ENCODE peak calls at places on chromosomes 3 and 15, in seven cellular contexts. One of them, this sample, is unnamed.

GRCh38 chr15:77851696-77852095 is 219.0 kb upstream of the LINGO1 start:
- DNase-seq in mammary epithelial cell: no peak
- DNase-seq in Calu3: no peak
- DNase-seq in GM10248: no peak
- DNase-seq in heart left ventricle: no peak
- DNase-seq in BE2C: no peak
- DNase-seq in Peyer's patch: no peak
- DNase-seq in this sample: no peak

GRCh38 chr15:88106063-88106462 is 150.5 kb downstream of the NTRK3 start:
- DNase-seq in mammary epithelial cell: no peak
- DNase-seq in Calu3: no peak
- DNase-seq in GM10248: no peak
- DNase-seq in heart left ventricle: no peak
- DNase-seq in BE2C: no peak
- DNase-seq in Peyer's patch: no peak
- DNase-seq in this sample: no peak

GRCh38 chr3:135503429-135504083 is 462.0 kb upstream of the PPP2R3A start:
- DNase-seq in mammary epithelial cell: peak; percentile 40
- DNase-seq in Calu3: peak; percentile 91
- DNase-seq in GM10248: peak; percentile 49
- DNase-seq in heart left ventricle: peak; percentile 71
- DNase-seq in BE2C: peak; percentile 80
- DNase-seq in Peyer's patch: peak; percentile 56
- DNase-seq in this sample: peak; percentile 90

GRCh38 chr3:133097214-133097613 is 59.0 kb downstream of the TMEM108 start:
- DNase-seq in mammary epithelial cell: peak; percentile 32
- DNase-seq in Calu3: no peak
- DNase-seq in GM10248: no peak
- DNase-seq in heart left ventricle: no peak
- DNase-seq in BE2C: peak; percentile 39
- DNase-seq in Peyer's patch: no peak
- DNase-seq in this sample: no peak

GRCh38 chr3:142273501-142273900 is 48.1 kb upstream of the GK5 start:
- DNase-seq in mammary epithelial cell: no peak
- DNase-seq in Calu3: no peak
- DNase-seq in GM10248: no peak
- DNase-seq in heart left ventricle: no peak
- DNase-seq in BE2C: no peak
- DNase-seq in Peyer's patch: no peak
- DNase-seq in this sample: peak; percentile 6

GRCh38 chr3:52313774-52314188 is 2.3 kb upstream of the DNAH1 start:
- DNase-seq in mammary epithelial cell: peak; percentile 55
- DNase-seq in Calu3: peak; percentile 56
- DNase-seq in GM10248: peak; percentile 89
- DNase-seq in heart left ventricle: no peak
- DNase-seq in BE2C: no peak
- DNase-seq in Peyer's patch: peak; percentile 74
- DNase-seq in this sample: no peak

GRCh38 chr15:101702077-101702476 is 22.2 kb downstream of the TARS3 start:
- DNase-seq in mammary epithelial cell: no peak
- DNase-seq in Calu3: no peak
- DNase-seq in GM10248: no peak
- DNase-seq in heart left ventricle: no peak
- DNase-seq in BE2C: no peak
- DNase-seq in Peyer's patch: no peak
- DNase-seq in this sample: no peak

GRCh38 chr3:51379301-51379700 is 5.8 kb upstream of the MANF start:
- DNase-seq in mammary epithelial cell: no peak
- DNase-seq in Calu3: no peak
- DNase-seq in GM10248: no peak
- DNase-seq in heart left ventricle: no peak
- DNase-seq in BE2C: no peak
- DNase-seq in Peyer's patch: no peak
- DNase-seq in this sample: no peak

GRCh38 chr15:77021803-77022381 is 27.0 kb downstream of the PSTPIP1 start:
- DNase-seq in mammary epithelial cell: no peak
- DNase-seq in Calu3: no peak
- DNase-seq in GM10248: peak; percentile 47
- DNase-seq in heart left ventricle: peak; percentile 60
- DNase-seq in BE2C: no peak
- DNase-seq in Peyer's patch: peak; percentile 74
- DNase-seq in this sample: no peak

DNA sequence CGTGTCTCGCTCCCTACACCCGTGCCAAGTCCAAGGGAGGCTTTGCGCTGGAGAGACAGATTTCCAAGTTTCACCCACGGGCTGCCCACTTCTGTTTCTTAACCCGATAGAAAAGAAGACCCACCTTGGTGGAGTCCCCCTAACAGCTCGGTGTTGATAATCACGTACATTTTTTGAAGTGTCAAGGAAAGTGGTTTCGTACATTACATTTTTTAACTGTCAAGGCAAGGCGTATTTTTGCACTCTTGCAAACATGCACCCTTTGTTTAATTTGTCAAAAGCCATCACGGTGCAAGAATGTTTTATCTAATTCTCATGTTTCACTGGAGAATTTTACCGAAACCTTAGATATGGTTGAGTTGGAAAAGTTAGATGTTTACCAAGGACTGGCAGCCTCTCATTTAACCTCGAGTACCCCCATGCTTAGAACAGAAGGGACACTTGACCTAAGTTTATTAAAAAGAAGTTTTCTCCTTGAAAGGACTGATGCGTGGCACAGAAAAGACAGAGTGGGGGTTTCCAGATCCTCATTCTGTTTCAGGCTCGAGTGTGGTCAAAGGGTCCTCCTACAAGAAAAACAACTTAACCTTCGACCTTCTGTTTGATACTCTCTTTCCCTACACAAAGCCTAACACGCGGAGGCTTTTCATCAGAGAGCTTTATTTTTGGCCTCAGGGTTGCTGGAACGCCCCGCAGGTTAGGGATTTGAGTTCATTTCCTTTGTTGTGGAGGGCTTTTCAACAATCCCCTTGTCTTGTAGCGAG is 882 bp downstream of the GXYLT2 start:
- DNase-seq in mammary epithelial cell: peak; percentile 23
- DNase-seq in Calu3: no peak
- DNase-seq in GM10248: no peak
- DNase-seq in heart left ventricle: no peak
- DNase-seq in BE2C: no peak
- DNase-seq in Peyer's patch: no peak
- DNase-seq in this sample: peak; percentile 40
- TF ChIP-seq CTCF in mammary epithelial cell: no peak
- TF ChIP-seq CTCF in Calu3: no peak
- TF ChIP-seq CTCF in GM10248: no peak
- TF ChIP-seq CTCF in heart left ventricle: no peak
- TF ChIP-seq CTCF in BE2C: no peak
- TF ChIP-seq CTCF in Peyer's patch: no peak
- TF ChIP-seq CTCF in this sample: no peak

DNA sequence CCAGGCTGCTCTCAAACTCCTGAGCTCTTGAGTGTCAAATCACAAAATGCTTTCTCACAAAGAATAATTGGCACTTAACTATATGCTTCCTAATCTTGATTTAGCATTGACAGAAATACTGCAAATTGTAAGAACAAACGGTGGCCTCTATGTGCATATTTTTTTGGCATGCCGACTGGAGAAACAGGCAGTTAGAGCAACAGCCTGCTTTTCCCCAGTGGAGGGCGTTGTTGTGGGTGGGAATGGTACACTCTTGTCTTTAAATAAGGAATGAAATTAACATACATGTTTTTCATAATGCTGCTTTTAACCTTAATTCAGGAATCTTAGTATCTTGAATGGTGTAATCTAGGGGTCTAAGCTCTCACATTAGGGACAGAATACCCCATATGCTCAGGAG is 31.1 kb upstream of the SV2B start:
- DNase-seq in mammary epithelial cell: no peak
- DNase-seq in Calu3: no peak
- DNase-seq in GM10248: no peak
- DNase-seq in heart left ventricle: no peak
- DNase-seq in BE2C: no peak
- DNase-seq in Peyer's patch: no peak
- DNase-seq in this sample: no peak
- TF ChIP-seq CTCF in mammary epithelial cell: peak; percentile 19
- TF ChIP-seq CTCF in Calu3: no peak
- TF ChIP-seq CTCF in GM10248: no peak
- TF ChIP-seq CTCF in heart left ventricle: no peak
- TF ChIP-seq CTCF in BE2C: peak; percentile 23
- TF ChIP-seq CTCF in Peyer's patch: no peak
- TF ChIP-seq CTCF in this sample: no peak

GRCh38 chr3:72265661-72266370 is 480.9 kb upstream of the PROK2 start:
- DNase-seq in mammary epithelial cell: no peak
- DNase-seq in Calu3: no peak
- DNase-seq in GM10248: no peak
- DNase-seq in heart left ventricle: no peak
- DNase-seq in BE2C: no peak
- DNase-seq in Peyer's patch: no peak
- DNase-seq in this sample: no peak
- TF ChIP-seq CTCF in mammary epithelial cell: no peak
- TF ChIP-seq CTCF in Calu3: no peak
- TF ChIP-seq CTCF in GM10248: no peak
- TF ChIP-seq CTCF in heart left ventricle: no peak
- TF ChIP-seq CTCF in BE2C: no peak
- TF ChIP-seq CTCF in Peyer's patch: no peak
- TF ChIP-seq CTCF in this sample: no peak

GRCh38 chr15:68849477-68849876 is 28.8 kb upstream of the ANP32A start:
- DNase-seq in mammary epithelial cell: no peak
- DNase-seq in Calu3: no peak
- DNase-seq in GM10248: no peak
- DNase-seq in heart left ventricle: no peak
- DNase-seq in BE2C: no peak
- DNase-seq in Peyer's patch: no peak
- DNase-seq in this sample: no peak

GRCh38 chr15:68846851-68847439 is 26.2 kb upstream of the ANP32A start:
- DNase-seq in mammary epithelial cell: no peak
- DNase-seq in Calu3: no peak
- DNase-seq in GM10248: no peak
- DNase-seq in heart left ventricle: no peak
- DNase-seq in BE2C: no peak
- DNase-seq in Peyer's patch: no peak
- DNase-seq in this sample: no peak

DNA sequence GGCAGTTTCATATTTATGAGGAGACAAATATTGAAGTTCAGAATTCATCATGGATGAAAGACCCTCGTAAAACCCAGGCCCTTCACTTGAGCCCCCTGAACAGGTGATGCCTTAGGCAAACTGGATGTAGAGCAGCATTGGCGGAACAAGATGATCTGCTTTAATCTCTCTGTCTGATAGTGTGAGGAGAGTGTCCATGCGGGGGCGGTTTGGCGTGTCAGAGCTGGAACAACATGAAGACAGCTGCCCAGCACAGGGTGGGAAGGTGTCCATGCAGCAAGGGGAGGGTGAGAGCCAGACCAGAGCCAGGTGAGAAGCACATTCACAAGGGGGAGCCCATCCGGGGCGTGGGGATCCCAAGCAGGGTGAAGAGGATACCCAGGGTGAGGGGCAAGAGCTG is 31.8 kb upstream of the ANP32A start:
- DNase-seq in mammary epithelial cell: no peak
- DNase-seq in Calu3: no peak
- DNase-seq in GM10248: no peak
- DNase-seq in heart left ventricle: no peak
- DNase-seq in BE2C: no peak
- DNase-seq in Peyer's patch: no peak
- DNase-seq in this sample: no peak
- TF ChIP-seq CTCF in mammary epithelial cell: no peak
- TF ChIP-seq CTCF in Calu3: no peak
- TF ChIP-seq CTCF in GM10248: no peak
- TF ChIP-seq CTCF in heart left ventricle: no peak
- TF ChIP-seq CTCF in BE2C: no peak
- TF ChIP-seq CTCF in Peyer's patch: no peak
- TF ChIP-seq CTCF in this sample: no peak

GRCh38 chr15:40282144-40282869 is 557 bp downstream of the ANKRD63 start:
- DNase-seq in mammary epithelial cell: peak; percentile 53
- DNase-seq in Calu3: peak; percentile 59
- DNase-seq in GM10248: peak; percentile 71
- DNase-seq in heart left ventricle: peak; percentile 79
- DNase-seq in BE2C: peak; percentile 62
- DNase-seq in Peyer's patch: peak; percentile 78
- DNase-seq in this sample: peak; percentile 49
- TF ChIP-seq CTCF in mammary epithelial cell: no peak
- TF ChIP-seq CTCF in Calu3: peak; percentile 65
- TF ChIP-seq CTCF in GM10248: peak; percentile 72
- TF ChIP-seq CTCF in heart left ventricle: peak; percentile 42
- TF ChIP-seq CTCF in BE2C: peak; percentile 37
- TF ChIP-seq CTCF in Peyer's patch: peak; percentile 37
- TF ChIP-seq CTCF in this sample: peak; percentile 59

DNA sequence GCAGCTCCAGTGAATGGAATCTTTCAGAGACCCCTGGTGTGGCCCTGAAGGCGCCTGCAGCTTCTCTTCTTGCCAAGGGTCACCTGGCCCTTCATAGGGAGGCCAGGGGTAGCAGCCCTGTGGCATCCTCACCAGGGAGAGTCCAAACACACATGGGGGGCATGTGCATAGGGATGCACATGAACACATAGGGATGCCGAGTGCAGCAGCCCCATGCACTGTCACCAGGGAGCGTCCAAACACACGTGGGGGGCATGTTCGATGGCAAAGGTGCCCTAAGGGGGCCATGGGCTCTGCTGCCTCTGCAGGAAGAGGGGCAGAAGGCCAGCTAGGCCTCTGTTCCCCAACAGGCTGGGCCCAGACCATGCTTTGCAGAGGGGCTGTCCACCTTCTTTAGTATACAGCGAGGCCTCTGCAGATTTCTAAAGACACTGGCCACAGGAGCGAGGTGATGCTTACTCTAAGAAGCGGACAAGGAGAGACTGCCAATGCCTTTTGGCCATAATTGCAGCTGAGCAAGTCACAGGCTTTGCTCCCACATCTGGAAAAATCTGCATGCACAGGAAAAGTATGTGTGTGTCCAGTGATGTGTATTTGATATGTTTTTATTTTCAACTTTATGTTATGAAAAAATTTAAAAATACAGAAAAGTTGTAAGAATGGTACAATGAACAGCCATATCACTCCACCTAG is 20.9 kb downstream of the ANAPC13 start:
- DNase-seq in mammary epithelial cell: no peak
- DNase-seq in Calu3: no peak
- DNase-seq in GM10248: no peak
- DNase-seq in heart left ventricle: no peak
- DNase-seq in BE2C: no peak
- DNase-seq in Peyer's patch: no peak
- DNase-seq in this sample: no peak
- TF ChIP-seq CTCF in mammary epithelial cell: no peak
- TF ChIP-seq CTCF in Calu3: no peak
- TF ChIP-seq CTCF in GM10248: no peak
- TF ChIP-seq CTCF in heart left ventricle: no peak
- TF ChIP-seq CTCF in BE2C: no peak
- TF ChIP-seq CTCF in Peyer's patch: no peak
- TF ChIP-seq CTCF in this sample: no peak